ENCODE peak calls at places on chromosomes 2 and 18, in five cellular contexts. One of them, this sample, is unnamed.

GRCh38 chr2:85326406-85326945 is 1.3 kb downstream of the TGOLN2 start:
- DNase-seq in nephron progenitor cell: no peak
- DNase-seq in hippocampal formation: no peak
- DNase-seq in H7: no peak
- DNase-seq in chondrocyte: no peak
- DNase-seq in this sample: no peak

GRCh38 chr18:38241216-38241615 is 675.6 kb upstream of the CELF4 start:
- DNase-seq in hippocampal formation: no peak
- DNase-seq in chondrocyte: no peak
- DNase-seq in nephron progenitor cell: no peak
- DNase-seq in H7: no peak
- DNase-seq in this sample: no peak

GRCh38 chr2:238864207-238865014 is 16.5 kb downstream of the TWIST2 start:
- DNase-seq in H7: peak
- DNase-seq in nephron progenitor cell: peak
- DNase-seq in chondrocyte: peak
- DNase-seq in hippocampal formation: no peak
- DNase-seq in this sample: peak

GRCh38 chr2:231554748-231555545 is 24.7 kb upstream of the NMUR1 start:
- DNase-seq in chondrocyte: no peak
- DNase-seq in H7: no peak
- DNase-seq in nephron progenitor cell: no peak
- DNase-seq in hippocampal formation: no peak
- DNase-seq in this sample: peak

GRCh38 chr2:16765356-16765755 is 99.7 kb upstream of the CYRIA start:
- DNase-seq in hippocampal formation: no peak
- DNase-seq in H7: no peak
- DNase-seq in nephron progenitor cell: no peak
- DNase-seq in chondrocyte: no peak
- DNase-seq in this sample: no peak

GRCh38 chr2:173193925-173194324 is 118.3 kb downstream of the MAP3K20 start:
- DNase-seq in chondrocyte: no peak
- DNase-seq in nephron progenitor cell: no peak
- DNase-seq in H7: no peak
- DNase-seq in hippocampal formation: no peak
- DNase-seq in this sample: no peak

GRCh38 chr2:84924173-84925106 is 19.0 kb downstream of the TMSB10 start:
- DNase-seq in hippocampal formation: no peak
- DNase-seq in chondrocyte: no peak
- DNase-seq in H7: peak
- DNase-seq in nephron progenitor cell: no peak
- DNase-seq in this sample: peak

GRCh38 chr2:74895031-74895425 is 61.1 kb downstream of the HK2 start:
- DNase-seq in chondrocyte: no peak
- DNase-seq in hippocampal formation: no peak
- DNase-seq in H7: no peak
- DNase-seq in nephron progenitor cell: no peak
- DNase-seq in this sample: no peak

GRCh38 chr2:56313541-56313940 is 129.8 kb downstream of the CCDC85A start:
- DNase-seq in hippocampal formation: no peak
- DNase-seq in nephron progenitor cell: no peak
- DNase-seq in H7: no peak
- DNase-seq in chondrocyte: no peak
- DNase-seq in this sample: peak

GRCh38 chr2:105771841-105772240 is 27.1 kb downstream of the NCK2 start:
- DNase-seq in chondrocyte: no peak
- DNase-seq in nephron progenitor cell: no peak
- DNase-seq in hippocampal formation: no peak
- DNase-seq in H7: no peak
- DNase-seq in this sample: peak

GRCh38 chr2:172084484-172084733 is 898 bp upstream of the DLX1 start:
- DNase-seq in hippocampal formation: no peak
- DNase-seq in H7: peak
- DNase-seq in chondrocyte: no peak
- DNase-seq in nephron progenitor cell: no peak
- DNase-seq in this sample: no peak

GRCh38 chr18:75538727-75539126 is 111.2 kb upstream of the SMIM21 start:
- DNase-seq in chondrocyte: no peak
- DNase-seq in hippocampal formation: no peak
- DNase-seq in nephron progenitor cell: no peak
- DNase-seq in H7: no peak
- DNase-seq in this sample: no peak

GRCh38 chr18:14947482-14948162 is 199.7 kb downstream of the ANKRD30B start:
- DNase-seq in chondrocyte: no peak
- DNase-seq in nephron progenitor cell: no peak
- DNase-seq in hippocampal formation: no peak
- DNase-seq in H7: no peak
- DNase-seq in this sample: no peak

GRCh38 chr2:181036848-181037603 is 56.6 kb downstream of the UBE2E3 start:
- DNase-seq in nephron progenitor cell: no peak
- DNase-seq in H7: no peak
- DNase-seq in hippocampal formation: no peak
- DNase-seq in chondrocyte: no peak
- DNase-seq in this sample: no peak

GRCh38 chr18:77012120-77012519 is 120.5 kb downstream of the MBP start:
- DNase-seq in hippocampal formation: no peak
- DNase-seq in nephron progenitor cell: no peak
- DNase-seq in H7: no peak
- DNase-seq in chondrocyte: no peak
- DNase-seq in this sample: no peak

GRCh38 chr18:5456577-5457466 is 87.0 kb downstream of the EPB41L3 start:
- DNase-seq in nephron progenitor cell: peak
- DNase-seq in chondrocyte: no peak
- DNase-seq in hippocampal formation: peak
- DNase-seq in H7: peak
- DNase-seq in this sample: peak

GRCh38 chr2:69208023-69208595 is 178.9 kb downstream of the GFPT1 start:
- DNase-seq in H7: no peak
- DNase-seq in chondrocyte: no peak
- DNase-seq in nephron progenitor cell: no peak
- DNase-seq in hippocampal formation: no peak
- DNase-seq in this sample: no peak